ENCODE peak calls at places on chromosomes 4 and X, in four cellular contexts. V, W, B and D are unnamed samples.

GRCh38 chr4:105147226-105148151 is 813 bp downstream of the TET2 start:
- DNase-seq in V (peak; percentile 44), W (peak; percentile 69), B (no peak), D (peak; percentile 64)

GRCh38 chr4:182564966-182565365 is 321.8 kb downstream of the TENM3 start:
- DNase-seq in V (peak; percentile 48), W (no peak), B (no peak), D (no peak)

GRCh38 chr4:7336732-7337131 is 98.0 kb downstream of the PSAPL1 start:
- DNase-seq in V (no peak), W (no peak), B (no peak), D (no peak)

GRCh38 chrX:101785142-101785541 is 125.5 kb upstream of the ARMCX2 start:
- DNase-seq in V (no peak), W (no peak), B (no peak), D (no peak)

GRCh38 chrX:101408530-101408836 is 461 bp downstream of the HNRNPH2 start:
- DNase-seq in V (no peak), W (no peak), B (no peak), D (no peak)

GRCh38 chr4:42280327-42281095 is 116.8 kb upstream of the SHISA3 start:
- DNase-seq in V (peak; percentile 21), W (no peak), B (no peak), D (peak; percentile 44)

GRCh38 chr4:100299019-100299418 is 108.8 kb upstream of the DDIT4L start:
- DNase-seq in V (peak; percentile 96), W (no peak), B (no peak), D (no peak)

GRCh38 chrX:115689931-115690330 is 129.0 kb downstream of the PLS3 start:
- DNase-seq in V (peak; percentile 9), W (no peak), B (no peak), D (peak; percentile 48)

GRCh38 chr4:151676301-151676700 is 84.5 kb downstream of the GATB start:
- DNase-seq in V (peak; percentile 94), W (no peak), B (no peak), D (no peak)

GRCh38 chrX:12896935-12897334 is 9.5 kb upstream of the TLR8 start:
- DNase-seq in V (no peak), W (no peak), B (no peak), D (no peak)

GRCh38 chrX:71492086-71493065 is 40.5 kb upstream of the OGT start:
- DNase-seq in V (peak; percentile 26), W (no peak), B (no peak), D (no peak)

GRCh38 chr4:169256101-169256612 is 14.6 kb downstream of the SH3RF1 start:
- DNase-seq in V (peak; percentile 51), W (no peak), B (no peak), D (no peak)

GRCh38 chr4:142961866-142962265 is 115.8 kb upstream of the INPP4B start:
- DNase-seq in V (no peak), W (no peak), B (no peak), D (no peak)

GRCh38 chr4:148834804-148835598 is 392.8 kb upstream of the NR3C2 start:
- DNase-seq in V (peak; percentile 61), W (no peak), B (no peak), D (peak; percentile 21)

GRCh38 chr4:6466756-6467381 is 5.5 kb downstream of the PPP2R2C start:
- DNase-seq in V (no peak), W (no peak), B (peak; percentile 30), D (no peak)

GRCh38 chrX:120690344-120690743 is 60.5 kb upstream of the C1GALT1C1 start:
- DNase-seq in V (no peak), W (no peak), B (no peak), D (no peak)

GRCh38 chr4:21097026-21097425 is 396.8 kb downstream of the PACRGL start:
- DNase-seq in V (no peak), W (no peak), B (no peak), D (no peak)

GRCh38 chr4:137583650-137584049 is 51.4 kb upstream of the PCDH18 start:
- DNase-seq in V (no peak), W (no peak), B (no peak), D (no peak)

GRCh38 chrX:100721328-100721727 is 10.6 kb downstream of the SYTL4 start:
- DNase-seq in V (no peak), W (no peak), B (no peak), D (no peak)

GRCh38 chr4:140633154-140633553 is 64.4 kb upstream of the UCP1 start:
- DNase-seq in V (no peak), W (no peak), B (no peak), D (no peak)

GRCh38 chr4:125070869-125071268 is 243.9 kb upstream of the FAT4 start:
- DNase-seq in V (no peak), W (no peak), B (no peak), D (peak; percentile 83)

GRCh38 chr4:85823295-85823694 is 348.3 kb downstream of the ARHGAP24 start:
- DNase-seq in V (peak; percentile 62), W (peak; percentile 33), B (no peak), D (peak; percentile 66)

GRCh38 chrX:104347860-104348259 is 93.1 kb upstream of the ESX1 start:
- DNase-seq in V (no peak), W (no peak), B (no peak), D (no peak)

GRCh38 chr4:86421461-86421860 is 61.6 kb upstream of the MAPK10 start:
- DNase-seq in V (no peak), W (no peak), B (no peak), D (no peak)

GRCh38 chr4:107913283-107913899 is 18.0 kb upstream of the CYP2U1 start:
- DNase-seq in V (peak; percentile 76), W (no peak), B (no peak), D (peak; percentile 77)

GRCh38 chr4:53476232-53477037 is 99.0 kb downstream of the FIP1L1 start:
- DNase-seq in V (peak; percentile 98), W (no peak), B (no peak), D (peak; percentile 9)

GRCh38 chr4:15376594-15376993 is 51.2 kb upstream of the C1QTNF7 start:
- DNase-seq in V (peak; percentile 42), W (no peak), B (no peak), D (no peak)

GRCh38 chr4:158823461-158823873 is 54.6 kb downstream of the FNIP2 start:
- DNase-seq in V (peak; percentile 58), W (no peak), B (no peak), D (no peak)

GRCh38 chrX:10326578-10326977 is 169.8 kb downstream of the CLCN4 start:
- DNase-seq in V (peak; percentile 43), W (no peak), B (no peak), D (no peak)

GRCh38 chrX:11913001-11913400 is 155.0 kb downstream of the MSL3 start:
- DNase-seq in V (no peak), W (no peak), B (no peak), D (peak; percentile 12)

GRCh38 chr4:180827610-180828009 is 1415.6 kb upstream of the TENM3 start:
- DNase-seq in V (peak; percentile 67), W (peak; percentile 29), B (no peak), D (peak; percentile 34)

GRCh38 chrX:149152941-149153340 is 352.2 kb downstream of the IDS start:
- DNase-seq in V (no peak), W (no peak), B (no peak), D (no peak)

DNA sequence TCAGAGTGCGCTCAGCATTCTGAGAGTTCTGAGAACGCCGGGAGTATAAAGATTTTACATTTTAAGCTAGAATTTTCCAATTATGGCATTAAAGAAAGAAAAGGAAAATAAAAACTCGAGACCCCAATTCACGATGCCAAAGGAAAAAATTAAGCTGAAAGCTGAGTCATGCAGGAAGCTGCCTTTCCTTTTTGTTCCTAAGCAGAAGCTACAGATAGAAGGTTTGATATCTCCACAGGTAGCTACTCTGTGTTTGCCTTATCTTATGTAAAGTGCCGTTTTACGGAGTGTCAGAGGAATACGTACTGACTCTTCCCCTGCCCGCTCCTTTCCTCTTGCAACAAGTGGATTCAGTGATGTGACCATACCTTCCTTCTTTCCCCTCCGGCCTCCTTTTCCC is 10.8 kb upstream of the SORBS2 start:
- DNase-seq in V (no peak), W (no peak), B (no peak), D (peak; percentile 91)
- H3K56ac ChIP-seq in V (no peak overlapping the region), W (no peak overlapping the region), B (no peak overlapping the region), D (peak overlapping the region; percentile 49)

GRCh38 chr4:139576219-139576618 is 20.2 kb upstream of the SETD7 start:
- DNase-seq in V (peak; percentile 60), W (no peak), B (no peak), D (no peak)
- H3K56ac ChIP-seq in V (no peak overlapping the region), W (no peak overlapping the region), B (no peak overlapping the region), D (no peak overlapping the region)

GRCh38 chr4:22521240-22521639 is 5.4 kb upstream of the ADGRA3 start:
- DNase-seq in V (no peak), W (no peak), B (no peak), D (no peak)

GRCh38 chr4:22522706-22523501 is 7.0 kb upstream of the ADGRA3 start:
- DNase-seq in V (no peak), W (peak; percentile 45), B (no peak), D (peak; percentile 57)

GRCh38 chr4:22522206-22522605 is 6.3 kb upstream of the ADGRA3 start:
- DNase-seq in V (peak; percentile 5), W (no peak), B (no peak), D (no peak)

GRCh38 chr4:22524895-22525294 is 9.0 kb upstream of the ADGRA3 start:
- DNase-seq in V (no peak), W (no peak), B (no peak), D (no peak)
- H3K56ac ChIP-seq in V (no peak overlapping the region), W (no peak overlapping the region), B (no peak overlapping the region), D (no peak overlapping the region)

DNA sequence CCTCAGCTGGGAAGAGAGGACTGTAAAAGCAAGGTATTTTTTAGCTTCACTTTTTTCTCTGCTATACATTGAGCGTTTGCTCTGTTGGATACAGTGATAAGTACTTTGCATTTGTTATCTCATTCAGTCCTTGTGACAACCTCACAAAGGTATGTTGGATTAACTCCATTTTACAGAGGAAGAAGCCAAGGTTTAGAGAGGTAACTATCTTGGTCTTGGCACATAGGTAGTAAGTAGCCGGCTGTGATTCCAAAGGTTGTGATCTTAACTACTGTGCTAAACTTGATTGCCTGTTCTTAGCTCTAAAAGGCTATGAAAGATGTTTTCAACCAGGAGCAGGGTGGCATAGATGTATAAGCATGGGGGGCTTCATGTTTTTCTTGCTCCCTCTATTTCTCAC is 134.4 kb downstream of the POLA1 start:
- DNase-seq in V (no peak), W (no peak), B (no peak), D (peak; percentile 13)
- H3K56ac ChIP-seq in V (no peak overlapping the region), W (no peak overlapping the region), B (no peak overlapping the region), D (no peak overlapping the region)

GRCh38 chr4:146278986-146279385 is 64.6 kb downstream of the REELD1 start:
- DNase-seq in V (no peak), W (no peak), B (no peak), D (no peak)
- H3K56ac ChIP-seq in V (no peak overlapping the region), W (no peak overlapping the region), B (no peak overlapping the region), D (no peak overlapping the region)

GRCh38 chr4:114547340-114548134 is 51.1 kb upstream of the UGT8 start:
- DNase-seq in V (no peak), W (no peak), B (no peak), D (no peak)
- H3K56ac ChIP-seq in V (no peak overlapping the region), W (no peak overlapping the region), B (no peak overlapping the region), D (no peak overlapping the region)

GRCh38 chrX:21955398-21956189 is 15.1 kb downstream of the SMS start:
- DNase-seq in V (no peak), W (no peak), B (no peak), D (no peak)

GRCh38 chrX:21949689-21950088 is 9.2 kb downstream of the SMS start:
- DNase-seq in V (no peak), W (no peak), B (no peak), D (no peak)

GRCh38 chrX:21948897-21949578 is 8.5 kb downstream of the SMS start:
- DNase-seq in V (no peak), W (peak; percentile 5), B (no peak), D (no peak)

GRCh38 chrX:21956783-21957182 is 16.3 kb downstream of the SMS start:
- DNase-seq in V (no peak), W (no peak), B (no peak), D (no peak)

GRCh38 chrX:21952624-21953023 is 12.1 kb downstream of the SMS start:
- DNase-seq in V (no peak), W (no peak), B (no peak), D (no peak)
- H3K56ac ChIP-seq in V (no peak overlapping the region), W (no peak overlapping the region), B (no peak overlapping the region), D (no peak overlapping the region)